ENCODE peak calls at places on chromosome 15, in eight cellular contexts. N is right lobe of liver; Z is globus pallidus; O is lung microvascular endothelial cell; G is activated naive CD8-positive, alpha-beta T cell treated with anti-CD3 and anti-CD28 coated beads for 36 hours; L is transverse colon; K is activated naive CD4-positive, alpha-beta T cell treated with anti-CD3 and anti-CD28 coated beads, Interleukin-2, amount 10 ng/mL, durations not matched to agents 7 days and 5 days; F is RWPE2. R is an unnamed sample.

GRCh38 chr15:77029166-77030041 is 34.5 kb downstream of the PSTPIP1 start:
- DNase-seq in N (peak), Z (no peak), O (no peak), G (no peak), L (peak), K (peak), F (peak), R (peak)

GRCh38 chr15:74776851-74777768 is 4.8 kb upstream of the CSK start:
- DNase-seq in N (peak), Z (peak), O (no peak), G (peak), L (peak), K (peak), F (peak), R (peak)

GRCh38 chr15:57509965-57510364 is 81.7 kb upstream of the MYZAP start:
- DNase-seq in N (no peak), Z (no peak), O (peak), G (no peak), L (no peak), K (no peak), F (no peak), R (no peak)

GRCh38 chr15:57610130-57610529 is 18.4 kb downstream of the MYZAP start:
- DNase-seq in N (no peak), Z (no peak), O (peak), G (no peak), L (peak), K (no peak), F (peak), R (no peak)

GRCh38 chr15:101013769-101014223 is 94.6 kb downstream of the LRRK1 start:
- DNase-seq in N (peak), Z (no peak), O (no peak), G (no peak), L (peak), K (no peak), F (peak), R (no peak)

GRCh38 chr15:44715142-44715796 is 4.0 kb downstream of the B2M start:
- DNase-seq in N (no peak), Z (no peak), O (no peak), G (no peak), L (no peak), K (no peak), F (no peak), R (no peak)

GRCh38 chr15:99961011-99961441 is 227.8 kb upstream of the LYSMD4 start:
- DNase-seq in N (peak), Z (peak), O (peak), G (peak), L (no peak), K (peak), F (peak), R (no peak)

GRCh38 chr15:51088585-51088984 is 6.1 kb downstream of the TNFAIP8L3 start:
- DNase-seq in N (no peak), Z (no peak), O (no peak), G (no peak), L (no peak), K (no peak), F (no peak), R (no peak)

GRCh38 chr15:78374436-78375393 is 34.6 kb downstream of the CRABP1 start:
- DNase-seq in N (peak), Z (no peak), O (no peak), G (no peak), L (peak), K (peak), F (peak), R (no peak)

GRCh38 chr15:62734706-62735105 is 307.8 kb upstream of the TPM1 start:
- DNase-seq in N (no peak), Z (no peak), O (no peak), G (no peak), L (no peak), K (no peak), F (no peak), R (no peak)

GRCh38 chr15:51380999-51381806 is 39.7 kb downstream of the GLDN start:
- DNase-seq in N (peak), Z (peak), O (peak), G (peak), L (peak), K (peak), F (no peak), R (no peak)

GRCh38 chr15:81893182-81893833 is 152.5 kb downstream of the MEX3B start:
- DNase-seq in N (no peak), Z (no peak), O (no peak), G (no peak), L (no peak), K (no peak), F (no peak), R (no peak)

GRCh38 chr15:75723847-75724660 is 11.4 kb upstream of the CSPG4 start:
- DNase-seq in N (peak), Z (peak), O (peak), G (peak), L (peak), K (peak), F (peak), R (peak)

GRCh38 chr15:34987182-34987488 is 952 bp downstream of the ZNF770 start:
- DNase-seq in N (no peak), Z (no peak), O (peak), G (no peak), L (no peak), K (no peak), F (no peak), R (no peak)

GRCh38 chr15:30992465-30992864 is 1.0 kb upstream of the MTMR10 start:
- DNase-seq in N (no peak), Z (no peak), O (no peak), G (no peak), L (no peak), K (no peak), F (no peak), R (peak)

GRCh38 chr15:95171551-95171950 is 940.2 kb downstream of the MCTP2 start:
- DNase-seq in N (no peak), Z (no peak), O (no peak), G (no peak), L (no peak), K (no peak), F (no peak), R (no peak)

GRCh38 chr15:78567541-78567940 is 2.2 kb downstream of the CHRNA5 start:
- DNase-seq in N (no peak), Z (no peak), O (no peak), G (no peak), L (no peak), K (no peak), F (no peak), R (no peak)

GRCh38 chr15:52783191-52783829 is 6.8 kb downstream of the ONECUT1 start:
- DNase-seq in N (no peak), Z (no peak), O (peak), G (no peak), L (no peak), K (no peak), F (no peak), R (peak)

GRCh38 chr15:65870889-65871533 is 1.7 kb downstream of the RAB11A start:
- DNase-seq in N (no peak), Z (no peak), O (no peak), G (no peak), L (no peak), K (no peak), F (no peak), R (no peak)

GRCh38 chr15:90705212-90705611 is 11.9 kb upstream of the BLM start:
- DNase-seq in N (no peak), Z (no peak), O (no peak), G (no peak), L (no peak), K (no peak), F (no peak), R (no peak)

GRCh38 chr15:22979069-22979698 is 984 bp downstream of the CYFIP1 start:
- DNase-seq in N (peak), Z (no peak), O (peak), G (peak), L (peak), K (peak), F (peak), R (peak)

GRCh38 chr15:76431936-76432335 is 95.4 kb downstream of the ISL2 start:
- DNase-seq in N (no peak), Z (no peak), O (no peak), G (no peak), L (no peak), K (no peak), F (no peak), R (no peak)

GRCh38 chr15:88337993-88338392 is 81.5 kb upstream of the NTRK3 start:
- DNase-seq in N (no peak), Z (no peak), O (no peak), G (no peak), L (no peak), K (no peak), F (no peak), R (no peak)

GRCh38 chr15:42427429-42428223 is 63.3 kb downstream of the ZNF106 start:
- DNase-seq in N (no peak), Z (no peak), O (no peak), G (no peak), L (no peak), K (no peak), F (no peak), R (no peak)

R was measured in upper lobe of right lung.